ENCODE peak calls at places on chromosomes 13 and 19, in five cellular contexts. A is GM06990, M is aorta, O is neural progenitor cell, R is GM23338. Z is an unnamed sample. For H3K27me3, the result is how much of the 10 kb centered on the place peaks cover.

GRCh38 chr13:79341202-79341601 is 64.9 kb downstream of the RBM26 start:
- DNase-seq in A (no peak), M (no peak), O (no peak), R (no peak), Z (no peak)

GRCh38 chr13:74452881-74453280 is 318.7 kb upstream of the KLF12 start:
- DNase-seq in A (no peak), M (no peak), O (no peak), R (no peak), Z (no peak)

GRCh38 chr13:54511356-54511755 is 1482.7 kb downstream of the OLFM4 start:
- DNase-seq in A (no peak), M (no peak), O (no peak), R (peak), Z (no peak)

GRCh38 chr13:22451345-22451744 is 729.4 kb upstream of the SGCG start:
- DNase-seq in A (no peak), M (no peak), O (peak), R (peak), Z (no peak)

GRCh38 chr13:43293986-43294880 is 270.8 kb downstream of the DNAJC15 start:
- DNase-seq in A (no peak), M (no peak), O (no peak), R (no peak), Z (no peak)

GRCh38 chr13:105097501-105097900 is 1438.0 kb downstream of the EFNB2 start:
- DNase-seq in A (no peak), M (no peak), O (no peak), R (no peak), Z (no peak)

GRCh38 chr19:50173144-50173543 is 10.1 kb upstream of the IZUMO2 start:
- DNase-seq in A (peak), M (no peak), O (no peak), R (no peak), Z (no peak)

GRCh38 chr19:35247526-35248309 is 1.1 kb upstream of the LSR start:
- DNase-seq in A (peak), M (peak), O (peak), R (peak), Z (no peak)

GRCh38 chr13:42412812-42413795 is 141.2 kb downstream of the AKAP11 start:
- DNase-seq in A (peak), M (no peak), O (no peak), R (no peak), Z (no peak)

GRCh38 chr13:30355405-30355741 is 48.0 kb upstream of the KATNAL1 start:
- DNase-seq in A (peak), M (no peak), O (peak), R (peak), Z (no peak)

GRCh38 chr13:111969551-111970135 is 97.3 kb upstream of the SOX1 start:
- DNase-seq in A (no peak), M (peak), O (no peak), R (no peak), Z (no peak)

GRCh38 chr13:111972261-111972780 is 94.6 kb upstream of the SOX1 start:
- DNase-seq in A (no peak), M (peak), O (peak), R (no peak), Z (no peak)

GRCh38 chr13:111968611-111969010 is 98.3 kb upstream of the SOX1 start:
- DNase-seq in A (no peak), M (peak), O (no peak), R (no peak), Z (no peak)

GRCh38 chr13:111973186-111974064 is 93.5 kb upstream of the SOX1 start:
- DNase-seq in A (no peak), M (peak), O (peak), R (no peak), Z (no peak)

DNA sequence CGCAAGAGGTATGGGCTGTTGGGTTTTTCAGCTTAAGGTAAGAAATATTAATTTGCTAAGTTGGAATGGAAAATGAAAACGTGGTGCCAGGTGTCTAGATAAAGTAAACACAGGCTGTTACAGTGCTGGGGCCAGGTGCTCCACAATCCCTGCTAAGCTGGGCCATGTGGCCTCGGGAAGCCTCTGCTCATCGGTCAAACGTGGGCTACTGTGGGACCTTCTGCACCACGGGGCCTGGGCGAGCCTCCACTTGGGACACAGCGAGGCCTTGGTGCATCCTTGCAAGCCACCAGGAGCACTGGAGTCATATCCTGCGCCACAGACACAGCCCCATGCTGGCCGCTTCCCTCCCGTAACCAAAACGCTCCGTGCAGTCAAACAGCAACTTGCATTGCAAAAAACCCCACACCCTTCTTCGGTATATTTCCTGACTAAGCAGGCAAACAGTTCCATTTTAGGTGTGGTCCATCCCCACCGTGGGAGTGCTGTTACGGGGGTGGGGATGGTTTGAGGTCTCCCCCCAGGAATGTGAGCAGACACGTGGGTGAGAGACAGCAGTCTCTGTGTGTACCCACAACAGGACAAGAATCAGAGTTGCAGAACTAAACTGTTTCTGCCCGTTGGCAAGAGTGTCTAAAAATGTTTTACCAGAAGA is 96.3 kb upstream of the SOX1 start:
- DNase-seq in A (no peak), M (peak), O (no peak), R (no peak), Z (no peak)
- H3K27me3 ChIP-seq in A (under half), M (under half), O (under half), R (under half), Z (under half)

GRCh38 chr19:3444695-3445234 is 35.6 kb downstream of the SMIM24 start:
- DNase-seq in A (no peak), M (no peak), O (no peak), R (no peak), Z (no peak)

GRCh38 chr19:3441089-3441985 is 39.0 kb downstream of the SMIM24 start:
- DNase-seq in A (no peak), M (peak), O (no peak), R (no peak), Z (no peak)

GRCh38 chr19:3443840-3444694 is 36.3 kb downstream of the SMIM24 start:
- DNase-seq in A (no peak), M (peak), O (peak), R (peak), Z (no peak)

GRCh38 chr19:3441986-3442329 is 38.4 kb downstream of the SMIM24 start:
- DNase-seq in A (no peak), M (no peak), O (no peak), R (no peak), Z (no peak)

DNA sequence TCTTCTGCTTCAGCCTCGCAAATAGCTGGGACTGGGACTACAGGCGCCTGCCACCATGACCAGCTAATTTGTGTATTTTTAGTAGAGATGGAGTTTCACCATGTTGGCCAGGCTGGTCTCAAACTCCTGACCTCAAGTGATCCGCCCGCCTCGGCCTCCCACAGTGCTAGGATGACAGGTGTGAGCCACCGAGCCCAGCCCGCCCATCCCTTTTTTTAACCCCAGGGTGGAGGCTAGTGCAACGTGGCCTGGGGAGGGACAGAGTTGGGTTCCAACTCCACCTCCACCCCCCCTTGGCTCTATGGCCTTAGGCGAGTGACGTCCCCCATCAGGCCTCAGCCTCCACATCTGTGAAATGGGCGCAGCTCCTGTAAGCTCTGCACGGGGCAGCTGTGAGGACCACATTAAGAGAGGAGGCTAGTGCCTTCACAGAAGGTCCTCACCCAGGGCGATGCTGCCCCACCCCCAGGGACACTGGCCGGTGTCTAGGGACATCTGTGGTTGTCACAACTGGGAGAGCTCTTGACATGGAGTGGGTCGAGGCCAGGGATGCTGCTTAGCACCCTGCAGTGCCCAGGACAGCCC is 37.7 kb downstream of the SMIM24 start:
- DNase-seq in A (no peak), M (no peak), O (no peak), R (no peak), Z (no peak)
- H3K27me3 ChIP-seq in A (under half), M (under half), O (under half), R (under half), Z (under half)

GRCh38 chr13:20366056-20366455 is 133.9 kb upstream of the GJB6 start:
- DNase-seq in A (no peak), M (no peak), O (no peak), R (no peak), Z (no peak)

GRCh38 chr13:20363604-20364003 is 131.5 kb upstream of the GJB6 start:
- DNase-seq in A (no peak), M (no peak), O (peak), R (no peak), Z (no peak)

GRCh38 chr13:20360835-20361412 is 128.8 kb upstream of the GJB6 start:
- DNase-seq in A (no peak), M (no peak), O (no peak), R (no peak), Z (no peak)

GRCh38 chr13:20362642-20363041 is 130.5 kb upstream of the GJB6 start:
- DNase-seq in A (no peak), M (no peak), O (no peak), R (no peak), Z (no peak)

GRCh38 chr13:20363162-20363561 is 131.0 kb upstream of the GJB6 start:
- DNase-seq in A (no peak), M (no peak), O (no peak), R (no peak), Z (no peak)
- H3K27me3 ChIP-seq in A (under half), M (under half), O (under half), R (half or more), Z (under half)

DNA sequence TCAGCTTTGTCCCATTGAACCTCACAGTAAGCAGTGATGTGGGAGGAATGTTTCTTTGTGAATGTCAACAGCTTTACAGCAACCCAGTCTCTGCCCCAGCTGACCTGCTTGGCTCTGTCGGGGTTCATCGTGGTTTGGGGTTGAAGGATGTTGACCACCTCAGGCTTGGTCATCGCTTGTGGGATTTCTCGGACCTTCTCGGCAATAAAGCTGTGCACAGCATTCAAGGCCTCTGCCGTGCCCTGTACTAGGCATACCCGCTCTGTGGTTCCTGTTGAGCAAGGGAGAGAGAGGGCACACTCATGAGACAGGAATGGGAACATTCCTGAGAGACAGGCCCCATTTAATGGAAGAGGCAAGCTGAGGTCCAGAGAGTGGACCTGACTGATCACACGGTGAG is 20.0 kb downstream of the NOVA2 start:
- DNase-seq in A (no peak), M (no peak), O (no peak), R (no peak), Z (no peak)
- H3K27me3 ChIP-seq in A (under half), M (under half), O (under half), R (under half), Z (under half)

GRCh38 chr19:55131421-55131820 is 14.0 kb upstream of the PPP1R12C start:
- DNase-seq in A (no peak), M (peak), O (no peak), R (no peak), Z (no peak)
- H3K27me3 ChIP-seq in A (under half), M (under half), O (under half), R (under half), Z (under half)

GRCh38 chr19:31357315-31357673 is 8.1 kb upstream of the TSHZ3 start:
- DNase-seq in A (no peak), M (no peak), O (no peak), R (no peak), Z (no peak)
- H3K27me3 ChIP-seq in A (under half), M (under half), O (half or more), R (half or more), Z (under half)

GRCh38 chr13:110280231-110280813 is 26.6 kb downstream of the COL4A1 start:
- DNase-seq in A (no peak), M (no peak), O (no peak), R (no peak), Z (no peak)

GRCh38 chr13:110278859-110279258 is 28.1 kb downstream of the COL4A1 start:
- DNase-seq in A (no peak), M (no peak), O (no peak), R (no peak), Z (no peak)

GRCh38 chr13:110281736-110282135 is 25.2 kb downstream of the COL4A1 start:
- DNase-seq in A (no peak), M (no peak), O (no peak), R (no peak), Z (no peak)

GRCh38 chr13:110280996-110281688 is 25.8 kb downstream of the COL4A1 start:
- DNase-seq in A (no peak), M (no peak), O (no peak), R (no peak), Z (no peak)

GRCh38 chr13:110279684-110280083 is 27.3 kb downstream of the COL4A1 start:
- DNase-seq in A (no peak), M (no peak), O (no peak), R (no peak), Z (no peak)
- H3K27me3 ChIP-seq in A (under half), M (under half), O (under half), R (under half), Z (under half)

DNA sequence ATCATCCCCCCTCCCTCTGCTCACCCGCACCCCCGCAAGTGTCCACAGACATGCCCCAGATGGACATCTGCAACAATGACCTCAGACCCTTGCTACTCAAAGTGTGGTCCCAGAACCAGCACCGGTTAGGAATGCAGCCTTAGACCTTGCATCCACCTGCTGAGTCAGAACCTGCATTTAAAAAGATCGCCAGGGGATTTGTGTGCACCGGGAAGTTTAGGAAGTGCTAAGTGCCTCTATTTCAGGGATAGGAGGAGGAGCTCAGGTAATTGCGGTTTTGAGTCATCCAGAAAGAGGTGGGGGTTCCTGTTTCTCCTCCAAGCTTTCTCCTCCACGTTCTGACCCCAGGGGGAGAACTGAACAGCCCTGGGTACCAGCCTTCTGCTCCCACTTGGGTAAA is 46.2 kb downstream of the CACNA1A start:
- DNase-seq in A (no peak), M (no peak), O (peak), R (peak), Z (no peak)
- H3K27me3 ChIP-seq in A (under half), M (under half), O (under half), R (under half), Z (half or more)

Z was measured in MG63.